ENCODE peak calls at places on chromosome 1, in ten cellular contexts. C is NCI-H446 treated with DMSO at 0.1 percent for 48 hours; Q is lung; O is SW480; A is psoas muscle; L is stimulated activated CD4-positive, alpha-beta T cell treated with anti-CD3 and anti-CD28 coated beads, Interleukin-12 subunit alpha, Interleukin-12 subunit beta, amount 100 ng/mL, for 4 hours; K is NCI-H1092 treated with DMSO at 0.1 percent for 48 hours; X is CD8-positive, alpha-beta memory T cell; U is activated naive CD4-positive, alpha-beta T cell; D is foreskin fibroblast. B is an unnamed sample.

GRCh38 chr1:178267646-178268094 is 173.8 kb downstream of the RASAL2 start:
- DNase-seq in C (no peak), Q (no peak), O (no peak), A (no peak), L (no peak), K (no peak), X (no peak), U (no peak), D (peak; percentile 59), B (no peak)

GRCh38 chr1:26483980-26484379 is 11.7 kb downstream of the HMGN2 start:
- DNase-seq in C (no peak), Q (no peak), O (no peak), A (no peak), L (no peak), K (no peak), X (no peak), U (no peak), D (no peak), B (no peak)

GRCh38 chr1:42942444-42942843 is 16.2 kb downstream of the SLC2A1 start:
- DNase-seq in C (no peak), Q (no peak), O (no peak), A (peak; percentile 30), L (no peak), K (peak; percentile 27), X (no peak), U (no peak), D (no peak), B (peak; percentile 57)

GRCh38 chr1:15220825-15221431 is 26.1 kb upstream of the FHAD1 start:
- DNase-seq in C (no peak), Q (no peak), O (no peak), A (no peak), L (no peak), K (no peak), X (no peak), U (no peak), D (no peak), B (no peak)

GRCh38 chr1:53068314-53069084 is 6.5 kb downstream of the PODN start:
- DNase-seq in C (no peak), Q (no peak), O (no peak), A (peak; percentile 19), L (no peak), K (no peak), X (no peak), U (no peak), D (no peak), B (no peak)

GRCh38 chr1:244010191-244010590 is 40.9 kb upstream of the ZBTB18 start:
- DNase-seq in C (no peak), Q (no peak), O (peak; percentile 78), A (no peak), L (peak; percentile 22), K (no peak), X (no peak), U (peak; percentile 9), D (no peak), B (peak; percentile 93)

GRCh38 chr1:232970508-232970907 is 20.1 kb downstream of the NTPCR start:
- DNase-seq in C (no peak), Q (no peak), O (no peak), A (no peak), L (no peak), K (no peak), X (no peak), U (no peak), D (no peak), B (no peak)

GRCh38 chr1:54604572-54605370 is 18.6 kb downstream of the FAM151A start:
- DNase-seq in C (no peak), Q (no peak), O (no peak), A (peak; percentile 38), L (peak; percentile 6), K (no peak), X (no peak), U (no peak), D (no peak), B (peak; percentile 96)

GRCh38 chr1:35269190-35269988 is 880 bp downstream of the ZMYM4 start:
- DNase-seq in C (no peak), Q (no peak), O (no peak), A (no peak), L (no peak), K (no peak), X (no peak), U (no peak), D (no peak), B (no peak)

GRCh38 chr1:48114596-48115384 is 107.7 kb upstream of the SLC5A9 start:
- DNase-seq in C (no peak), Q (no peak), O (no peak), A (no peak), L (no peak), K (no peak), X (no peak), U (no peak), D (no peak), B (no peak)

GRCh38 chr1:205204552-205204951 is 7.0 kb downstream of the DSTYK start:
- DNase-seq in C (no peak), Q (no peak), O (no peak), A (no peak), L (no peak), K (no peak), X (no peak), U (no peak), D (peak; percentile 62), B (no peak)

GRCh38 chr1:155125946-155126493 is 1.7 kb upstream of the EFNA1 start:
- DNase-seq in C (no peak), Q (peak; percentile 68), O (peak; percentile 63), A (peak; percentile 71), L (no peak), K (no peak), X (no peak), U (no peak), D (peak; percentile 43), B (peak; percentile 94)

GRCh38 chr1:240044620-240045019 is 47.1 kb upstream of the FMN2 start:
- DNase-seq in C (no peak), Q (no peak), O (no peak), A (no peak), L (no peak), K (no peak), X (no peak), U (no peak), D (peak; percentile 14), B (no peak)

GRCh38 chr1:247212012-247212411 is 40.2 kb upstream of the ZNF124 start:
- DNase-seq in C (no peak), Q (no peak), O (no peak), A (no peak), L (no peak), K (no peak), X (no peak), U (no peak), D (peak; percentile 19), B (no peak)

GRCh38 chr1:153389394-153389793 is 1.5 kb downstream of the S100A8 start:
- DNase-seq in C (no peak), Q (no peak), O (no peak), A (no peak), L (no peak), K (no peak), X (no peak), U (no peak), D (no peak), B (no peak)

GRCh38 chr1:26529405-26529654 is 231 bp upstream of the RPS6KA1 start:
- DNase-seq in C (no peak), Q (no peak), O (peak; percentile 29), A (no peak), L (no peak), K (no peak), X (no peak), U (no peak), D (no peak), B (peak; percentile 74)

GRCh38 chr1:36236302-36236701 is 12.1 kb downstream of the THRAP3 start:
- DNase-seq in C (no peak), Q (no peak), O (no peak), A (no peak), L (no peak), K (no peak), X (no peak), U (no peak), D (no peak), B (no peak)

GRCh38 chr1:27539901-27540861 is 50.2 kb upstream of the WASF2 start:
- DNase-seq in C (no peak), Q (no peak), O (peak; percentile 74), A (peak; percentile 82), L (no peak), K (peak; percentile 41), X (no peak), U (no peak), D (peak; percentile 98), B (peak; percentile 87)

GRCh38 chr1:41353744-41354143 is 7.5 kb upstream of the FOXO6 start:
- DNase-seq in C (no peak), Q (no peak), O (peak; percentile 88), A (no peak), L (no peak), K (no peak), X (no peak), U (no peak), D (peak; percentile 37), B (no peak)

GRCh38 chr1:31505884-31506497 is 70.3 kb upstream of the TINAGL1 start:
- DNase-seq in C (no peak), Q (no peak), O (peak; percentile 88), A (no peak), L (no peak), K (no peak), X (no peak), U (no peak), D (peak; percentile 78), B (no peak)

GRCh38 chr1:229383961-229384360 is 41.1 kb upstream of the CCSAP start:
- DNase-seq in C (no peak), Q (no peak), O (no peak), A (no peak), L (no peak), K (no peak), X (no peak), U (no peak), D (no peak), B (no peak)

GRCh38 chr1:31621498-31621820 is 4.0 kb downstream of the HCRTR1 start:
- DNase-seq in C (no peak), Q (no peak), O (no peak), A (no peak), L (no peak), K (no peak), X (no peak), U (no peak), D (no peak), B (no peak)

GRCh38 chr1:154770897-154771594 is 99.0 kb downstream of the KCNN3 start:
- DNase-seq in C (no peak), Q (no peak), O (no peak), A (no peak), L (no peak), K (no peak), X (no peak), U (no peak), D (no peak), B (no peak)

GRCh38 chr1:99788896-99789295 is 22.5 kb upstream of the FRRS1 start:
- DNase-seq in C (no peak), Q (no peak), O (no peak), A (no peak), L (no peak), K (no peak), X (no peak), U (no peak), D (no peak), B (no peak)

GRCh38 chr1:222028151-222028550 is 286.3 kb upstream of the DUSP10 start:
- DNase-seq in C (peak; percentile 64), Q (no peak), O (no peak), A (no peak), L (no peak), K (no peak), X (no peak), U (no peak), D (no peak), B (peak; percentile 37)

GRCh38 chr1:185358957-185359356 is 41.9 kb upstream of the IVNS1ABP start:
- DNase-seq in C (no peak), Q (no peak), O (no peak), A (no peak), L (no peak), K (no peak), X (no peak), U (no peak), D (no peak), B (no peak)

GRCh38 chr1:212507361-212507760 is 74.6 kb downstream of the NENF start:
- DNase-seq in C (no peak), Q (no peak), O (no peak), A (no peak), L (no peak), K (no peak), X (no peak), U (no peak), D (no peak), B (no peak)

GRCh38 chr1:247204177-247204647 is 32.4 kb upstream of the ZNF124 start:
- DNase-seq in C (no peak), Q (no peak), O (no peak), A (no peak), L (no peak), K (no peak), X (no peak), U (no peak), D (no peak), B (no peak)

B was measured in DMS53.